ENCODE peak calls at places on chromosomes 5 and 9, in five cellular contexts. D is GM23338, C is lung, P is nephron progenitor cell, Y is hepatocyte. I is an unnamed sample.

GRCh38 chr5:68515514-68515913 is 300.0 kb downstream of the PIK3R1 start:
- DNase-seq in D (peak), C (no peak), P (no peak), Y (no peak), I (no peak)

GRCh38 chr9:73154760-73155159 is 3.1 kb downstream of the ANXA1 start:
- DNase-seq in D (no peak), C (no peak), P (no peak), Y (no peak), I (no peak)

GRCh38 chr5:37900692-37901091 is 60.9 kb upstream of the GDNF start:
- DNase-seq in D (peak), C (no peak), P (no peak), Y (peak), I (no peak)

GRCh38 chr5:56760723-56761122 is 54.6 kb upstream of the MAP3K1 start:
- DNase-seq in D (no peak), C (no peak), P (no peak), Y (no peak), I (no peak)

GRCh38 chr5:176736271-176736965 is 73.9 kb upstream of the UNC5A start:
- DNase-seq in D (no peak), C (no peak), P (no peak), Y (no peak), I (no peak)

GRCh38 chr9:79129865-79130480 is 441.8 kb upstream of the TLE4 start:
- DNase-seq in D (peak), C (peak), P (peak), Y (peak), I (peak)

GRCh38 chr5:120942551-120942950 is 478.5 kb downstream of the PRR16 start:
- DNase-seq in D (peak), C (no peak), P (no peak), Y (peak), I (no peak)

GRCh38 chr5:61951295-61951694 is 354.7 kb upstream of the KIF2A start:
- DNase-seq in D (no peak), C (no peak), P (no peak), Y (no peak), I (no peak)

GRCh38 chr5:176814313-176814685 is 3.9 kb downstream of the UNC5A start:
- DNase-seq in D (no peak), C (no peak), P (no peak), Y (no peak), I (no peak)

GRCh38 chr5:17216974-17217325 is 481 bp upstream of the BASP1 start:
- DNase-seq in D (peak), C (peak), P (peak), Y (peak), I (peak)

GRCh38 chr5:75510417-75510835 is 1.0 kb downstream of the CERT1 start:
- DNase-seq in D (no peak), C (no peak), P (no peak), Y (no peak), I (no peak)

GRCh38 chr9:136629879-136630661 is 32.6 kb upstream of the EGFL7 start:
- DNase-seq in D (peak), C (peak), P (peak), Y (peak), I (peak)

GRCh38 chr5:147310059-147310704 is 75.4 kb downstream of the STK32A start:
- DNase-seq in D (peak), C (peak), P (no peak), Y (no peak), I (no peak)

GRCh38 chr5:10595678-10596309 is 31.9 kb downstream of the ANKRD33B start:
- DNase-seq in D (no peak), C (no peak), P (no peak), Y (peak), I (no peak)

GRCh38 chr9:109098221-109098959 is 21.4 kb downstream of the TMEM245 start:
- DNase-seq in D (peak), C (no peak), P (peak), Y (peak), I (no peak)

GRCh38 chr5:169647566-169647965 is 10.5 kb downstream of the DOCK2 start:
- DNase-seq in D (no peak), C (no peak), P (no peak), Y (no peak), I (no peak)

GRCh38 chr5:136064510-136064909 is 35.7 kb downstream of the TGFBI start:
- DNase-seq in D (no peak), C (no peak), P (no peak), Y (no peak), I (no peak)

DNA sequence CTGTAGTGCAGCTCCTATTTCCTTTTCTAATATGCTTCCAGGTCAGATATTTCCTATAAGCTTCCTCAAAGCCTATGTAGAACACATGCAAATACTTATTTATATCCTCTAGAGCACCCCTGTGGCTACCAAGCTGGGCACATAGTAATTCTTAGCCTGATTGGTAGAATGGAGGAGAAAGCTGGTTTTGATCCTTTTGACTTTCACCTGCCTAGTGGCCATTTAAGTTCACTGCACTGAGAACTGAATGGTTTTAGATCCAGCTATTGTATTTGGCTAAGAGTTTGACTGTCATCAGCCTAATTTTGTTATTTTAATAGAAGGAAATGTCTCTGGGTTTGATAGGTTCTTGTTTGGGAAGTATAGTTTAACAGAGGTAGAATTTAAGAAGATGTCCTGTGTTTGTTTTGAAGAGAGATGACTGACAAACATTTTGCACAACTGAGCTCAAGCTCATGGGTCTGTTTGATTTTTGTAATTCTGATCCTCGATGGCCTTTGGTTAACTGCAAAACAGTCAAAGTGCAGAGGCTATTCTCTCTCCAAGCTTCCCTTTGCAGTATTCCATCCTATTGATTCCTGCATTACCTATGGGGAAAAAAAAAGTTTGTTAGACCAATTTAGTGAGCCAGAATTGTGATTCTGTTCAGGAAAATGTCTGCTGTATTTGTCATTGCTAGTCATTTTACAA is 85.4 kb downstream of the KCNN2 start:
- DNase-seq in D (peak), C (no peak), P (no peak), Y (no peak), I (no peak)
- TF ChIP-seq CTCF in D (peak), C (no peak), P (peak), Y (peak), I (peak)

GRCh38 chr9:133960568-133961129 is 31.5 kb downstream of the VAV2 start:
- DNase-seq in D (peak), C (peak), P (no peak), Y (no peak), I (peak)
- TF ChIP-seq CTCF in D (no peak), C (no peak), P (no peak), Y (no peak), I (no peak)

GRCh38 chr5:150847334-150847695 is 994 bp downstream of the IRGM start:
- DNase-seq in D (no peak), C (no peak), P (no peak), Y (no peak), I (no peak)
- TF ChIP-seq CTCF in D (no peak), C (no peak), P (no peak), Y (no peak), I (no peak)

DNA sequence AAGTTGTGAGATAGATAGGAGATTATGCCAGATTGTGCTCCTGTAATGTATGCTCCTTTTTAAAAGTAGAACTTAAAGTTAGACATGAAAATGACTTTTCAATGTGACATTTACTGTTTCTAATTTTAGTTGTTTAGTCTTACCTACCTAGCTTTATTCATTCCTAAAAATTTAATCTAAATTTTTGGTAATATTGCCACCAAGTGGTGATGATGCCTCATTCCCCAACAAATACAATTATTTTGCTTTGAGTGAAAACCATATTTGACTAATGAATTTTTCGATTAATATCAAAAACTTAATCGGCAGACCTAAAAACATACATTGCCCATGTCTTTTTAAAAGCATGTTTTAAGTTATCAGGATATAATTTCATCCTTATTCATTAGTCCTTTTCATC is 25.6 kb downstream of the PPWD1 start:
- DNase-seq in D (no peak), C (no peak), P (no peak), Y (no peak), I (no peak)
- TF ChIP-seq CTCF in D (no peak), C (no peak), P (no peak), Y (peak), I (no peak)

DNA sequence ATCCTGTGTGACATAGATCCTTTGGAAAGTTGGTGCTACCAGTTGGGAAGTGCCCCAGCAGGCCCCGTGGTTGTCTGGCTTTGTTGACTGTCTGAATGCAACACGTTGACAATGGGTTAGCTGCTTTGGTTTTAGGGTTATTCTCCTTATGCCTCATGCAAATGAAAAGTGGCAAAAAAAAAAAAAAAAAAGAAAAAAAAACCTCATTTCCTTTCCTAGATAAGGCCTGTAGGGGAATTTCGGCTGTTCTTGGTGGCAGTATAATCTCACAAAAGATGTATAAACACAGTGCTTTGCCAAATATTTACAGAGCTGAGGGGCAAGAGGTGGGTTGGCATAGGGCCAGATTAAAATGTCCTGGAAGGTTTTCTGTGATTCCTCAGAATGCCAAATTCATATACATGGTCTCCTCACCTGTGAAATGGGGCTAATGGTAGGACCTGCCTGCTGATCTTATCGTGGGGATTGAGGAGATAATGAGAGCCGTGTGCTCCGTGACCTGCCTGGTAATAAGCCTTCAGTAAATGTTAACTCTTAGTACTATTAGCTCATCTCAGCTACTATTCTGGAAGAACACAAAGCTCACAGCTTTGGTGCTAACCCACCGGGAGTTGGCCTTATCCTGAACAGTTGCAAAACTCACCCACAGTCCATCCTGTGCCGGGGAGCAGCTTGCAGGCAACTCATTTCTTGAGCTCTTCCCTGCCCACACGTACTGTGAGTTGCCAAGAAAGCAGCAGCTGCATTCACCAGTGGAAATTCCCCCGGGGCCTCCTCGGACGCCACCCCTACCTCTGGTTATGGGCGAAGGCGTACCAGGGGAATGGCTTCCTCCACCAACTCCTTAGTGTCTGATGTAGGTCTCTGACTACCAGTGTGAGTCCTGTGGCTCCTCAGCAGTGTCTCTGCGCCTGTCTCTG is 220.3 kb downstream of the NR3C1 start:
- DNase-seq in D (no peak), C (no peak), P (no peak), Y (peak), I (no peak)
- TF ChIP-seq CTCF in D (no peak), C (no peak), P (no peak), Y (no peak), I (no peak)

DNA sequence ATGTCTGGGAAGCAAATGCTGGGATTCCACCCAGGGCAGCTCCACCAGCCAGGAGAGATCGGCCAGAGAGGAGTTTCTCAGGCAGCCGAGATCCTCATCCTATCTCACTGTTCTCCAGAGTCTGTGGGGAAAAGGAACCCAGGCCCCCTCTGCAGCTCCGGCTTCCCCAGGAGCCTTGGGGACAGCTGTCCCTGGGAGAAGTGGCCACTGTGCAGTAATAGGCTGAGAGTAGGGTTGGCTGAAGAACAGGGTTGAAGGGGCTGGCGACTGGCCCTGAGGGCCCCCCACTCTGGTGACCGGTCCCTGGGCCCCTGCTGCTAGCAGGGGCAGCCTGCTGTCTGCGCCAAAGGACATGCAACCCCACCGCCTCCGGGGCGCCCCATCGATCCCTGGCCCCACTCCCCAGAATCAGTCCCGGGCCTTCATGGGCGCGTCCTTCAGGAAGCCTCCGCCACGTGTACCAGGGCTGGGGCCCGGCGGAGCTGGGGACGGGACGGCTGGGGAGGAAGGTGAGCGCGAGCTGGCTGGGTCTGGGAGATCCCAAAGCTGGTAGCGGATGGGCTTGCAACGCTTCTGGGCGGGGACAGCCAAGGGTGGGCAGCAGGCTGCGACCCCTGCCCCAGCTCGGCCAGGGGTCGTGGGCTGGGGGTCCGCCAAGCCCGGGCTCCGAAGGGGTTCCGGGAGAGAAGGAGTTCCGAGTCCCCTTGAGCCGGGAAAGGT is 44.0 kb upstream of the STXBP1 start:
- DNase-seq in D (peak), C (no peak), P (peak), Y (peak), I (peak)
- TF ChIP-seq CTCF in D (no peak), C (no peak), P (no peak), Y (no peak), I (no peak)

GRCh38 chr5:180353226-180353962 is at the start of gene GFPT2:
- DNase-seq in D (peak), C (peak), P (peak), Y (peak), I (peak)
- TF ChIP-seq CTCF in D (no peak), C (no peak), P (no peak), Y (no peak), I (no peak)

DNA sequence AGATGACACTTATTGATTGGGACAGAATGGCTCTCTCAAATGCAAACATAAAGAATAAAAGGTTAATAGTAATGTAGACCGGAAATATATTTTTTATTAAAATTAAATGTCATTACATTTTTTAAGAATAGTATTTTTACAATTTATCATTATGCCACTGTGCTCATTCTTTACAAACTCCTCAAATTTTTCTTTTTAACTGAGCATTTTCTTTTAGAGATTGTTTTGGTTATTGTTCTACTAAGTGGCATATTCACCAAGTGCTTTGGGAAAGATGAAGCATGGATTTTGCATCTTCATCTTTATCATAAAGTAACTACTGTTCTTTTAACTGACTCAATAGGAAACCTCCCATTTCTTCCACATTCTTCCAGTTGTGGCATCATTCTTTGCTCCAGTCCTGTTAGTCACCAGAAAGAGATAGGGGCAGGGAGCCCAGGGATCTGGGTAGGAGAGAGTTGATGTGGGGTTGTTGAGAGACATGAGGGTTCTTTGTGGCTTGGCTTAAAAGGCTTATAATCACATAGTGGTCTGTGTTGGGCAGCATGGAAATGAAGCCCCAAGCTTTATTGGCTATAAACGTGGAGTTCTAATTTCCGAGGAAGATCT is 69.8 kb downstream of the SYK start:
- DNase-seq in D (no peak), C (no peak), P (no peak), Y (no peak), I (no peak)
- TF ChIP-seq CTCF in D (no peak), C (no peak), P (peak), Y (no peak), I (peak)

I was measured in glutamatergic neuron.